ENCODE peak calls at places on chromosomes 7 and 10, in four cellular contexts. One of them, this sample, is unnamed.

GRCh38 chr10:123165445-123166072 is 11.4 kb downstream of the BUB3 start:
- DNase-seq in tibial nerve: no peak
- DNase-seq in Karpas-422: no peak
- DNase-seq in thoracic aorta: no peak
- DNase-seq in this sample: no peak

GRCh38 chr7:26868841-26869505 is 4.6 kb upstream of the SKAP2 start:
- DNase-seq in thoracic aorta: no peak
- DNase-seq in Karpas-422: no peak
- DNase-seq in tibial nerve: no peak
- DNase-seq in this sample: no peak

GRCh38 chr7:145718129-145718528 is 398.5 kb upstream of the CNTNAP2 start:
- DNase-seq in thoracic aorta: no peak
- DNase-seq in Karpas-422: no peak
- DNase-seq in tibial nerve: no peak
- DNase-seq in this sample: no peak

GRCh38 chr10:12835709-12836108 is 165.8 kb downstream of the CCDC3 start:
- DNase-seq in Karpas-422: no peak
- DNase-seq in tibial nerve: no peak
- DNase-seq in thoracic aorta: no peak
- DNase-seq in this sample: no peak

GRCh38 chr7:21076054-21076453 is 289.4 kb upstream of the SP8 start:
- DNase-seq in Karpas-422: no peak
- DNase-seq in thoracic aorta: no peak
- DNase-seq in tibial nerve: no peak
- DNase-seq in this sample: peak; percentile 36

GRCh38 chr10:106705576-106706526 is 458.7 kb downstream of the SORCS1 start:
- DNase-seq in Karpas-422: peak; percentile 84
- DNase-seq in tibial nerve: peak; percentile 29
- DNase-seq in thoracic aorta: no peak
- DNase-seq in this sample: peak; percentile 76

GRCh38 chr10:132688580-132689420 is 97.1 kb downstream of the NKX6-2 start:
- DNase-seq in thoracic aorta: no peak
- DNase-seq in tibial nerve: no peak
- DNase-seq in Karpas-422: no peak
- DNase-seq in this sample: no peak

GRCh38 chr7:103989200-103989784 is at the start of gene RELN:
- DNase-seq in Karpas-422: no peak
- DNase-seq in tibial nerve: no peak
- DNase-seq in thoracic aorta: no peak
- DNase-seq in this sample: peak; percentile 41

GRCh38 chr7:36115448-36116321 is 37.4 kb upstream of the EEPD1 start:
- DNase-seq in thoracic aorta: peak; percentile 72
- DNase-seq in Karpas-422: no peak
- DNase-seq in tibial nerve: no peak
- DNase-seq in this sample: peak; percentile 27

GRCh38 chr7:102103027-102103372 is 183.7 kb upstream of the SH2B2 start:
- DNase-seq in Karpas-422: no peak
- DNase-seq in tibial nerve: no peak
- DNase-seq in thoracic aorta: no peak
- DNase-seq in this sample: no peak

GRCh38 chr7:26115628-26116027 is 36.4 kb upstream of the NFE2L3 start:
- DNase-seq in tibial nerve: no peak
- DNase-seq in Karpas-422: no peak
- DNase-seq in thoracic aorta: no peak
- DNase-seq in this sample: no peak

GRCh38 chr10:46106410-46107255 is 60.6 kb upstream of the MSMB start:
- DNase-seq in tibial nerve: no peak
- DNase-seq in Karpas-422: peak; percentile 35
- DNase-seq in thoracic aorta: no peak
- DNase-seq in this sample: peak; percentile 55

GRCh38 chr7:72283309-72283708 is 128.8 kb downstream of the CALN1 start:
- DNase-seq in Karpas-422: no peak
- DNase-seq in tibial nerve: no peak
- DNase-seq in thoracic aorta: no peak
- DNase-seq in this sample: no peak

GRCh38 chr10:35504132-35504531 is 101.0 kb upstream of the GJD4 start:
- DNase-seq in tibial nerve: no peak
- DNase-seq in thoracic aorta: no peak
- DNase-seq in Karpas-422: no peak
- DNase-seq in this sample: no peak

GRCh38 chr7:43639858-43640491 is 57.1 kb downstream of the STK17A start:
- DNase-seq in thoracic aorta: no peak
- DNase-seq in tibial nerve: no peak
- DNase-seq in Karpas-422: no peak
- DNase-seq in this sample: peak; percentile 98

GRCh38 chr7:30717181-30717580 is 34.8 kb upstream of the INMT start:
- DNase-seq in tibial nerve: no peak
- DNase-seq in thoracic aorta: no peak
- DNase-seq in Karpas-422: no peak
- DNase-seq in this sample: no peak

GRCh38 chr10:14659626-14660196 is 115.0 kb downstream of the FAM107B start:
- DNase-seq in Karpas-422: peak; percentile 81
- DNase-seq in tibial nerve: no peak
- DNase-seq in thoracic aorta: no peak
- DNase-seq in this sample: no peak

GRCh38 chr7:74029094-74029785 is 1.3 kb downstream of the ELN start:
- DNase-seq in thoracic aorta: no peak
- DNase-seq in Karpas-422: no peak
- DNase-seq in tibial nerve: no peak
- DNase-seq in this sample: no peak
- H3K4me3 ChIP-seq in thoracic aorta: peak overlapping the region; percentile 82
- H3K4me3 ChIP-seq in Karpas-422: no peak overlapping the region
- H3K4me3 ChIP-seq in tibial nerve: peak overlapping the region; percentile 58
- H3K4me3 ChIP-seq in this sample: no peak overlapping the region

GRCh38 chr7:100035865-100036264 is 13.7 kb upstream of the ZSCAN21 start:
- DNase-seq in tibial nerve: no peak
- DNase-seq in Karpas-422: no peak
- DNase-seq in thoracic aorta: no peak
- DNase-seq in this sample: no peak
- H3K4me1 ChIP-seq in tibial nerve: no peaks in the 10 kb centered on the region
- H3K4me1 ChIP-seq in Karpas-422: no peaks in the 10 kb centered on the region
- H3K4me1 ChIP-seq in thoracic aorta: peaks cover 12% of the 10 kb centered on the region
- H3K4me1 ChIP-seq in this sample: no peaks in the 10 kb centered on the region

DNA sequence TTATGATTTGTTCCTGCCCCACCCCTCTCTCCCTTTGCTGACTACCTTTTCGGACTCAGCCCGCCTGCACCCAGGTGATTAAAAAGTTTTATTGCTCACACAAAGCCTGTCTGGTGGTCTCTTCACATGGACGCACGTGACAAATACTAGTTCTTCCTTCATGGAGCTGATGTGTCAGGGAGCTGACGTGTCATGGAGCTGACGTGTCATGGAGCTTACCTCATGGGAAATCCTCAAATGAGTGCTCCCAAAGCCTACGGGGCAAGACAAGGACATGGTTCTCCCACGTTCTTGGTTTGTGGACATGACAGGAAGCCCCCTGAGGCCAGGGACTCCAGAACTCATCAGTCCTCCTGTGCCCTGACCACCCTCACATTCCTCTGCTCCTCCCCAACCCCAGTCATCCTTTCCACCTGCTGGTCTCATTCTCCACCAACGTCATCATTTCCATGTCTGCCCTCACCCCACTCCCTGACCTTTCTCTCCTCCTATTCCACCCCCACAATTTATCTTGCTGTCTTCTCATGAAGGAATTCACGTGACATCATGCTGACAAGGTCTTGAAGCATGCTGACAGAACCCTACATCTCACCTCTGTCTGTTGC is 261.3 kb downstream of the TCERG1L start:
- DNase-seq in tibial nerve: no peak
- DNase-seq in thoracic aorta: no peak
- DNase-seq in Karpas-422: no peak
- DNase-seq in this sample: no peak
- H3K9me3 ChIP-seq in tibial nerve: no peaks in the 10 kb centered on the region
- H3K9me3 ChIP-seq in thoracic aorta: no peaks in the 10 kb centered on the region
- H3K9me3 ChIP-seq in Karpas-422: no peaks in the 10 kb centered on the region
- H3K9me3 ChIP-seq in this sample: no peaks in the 10 kb centered on the region

DNA sequence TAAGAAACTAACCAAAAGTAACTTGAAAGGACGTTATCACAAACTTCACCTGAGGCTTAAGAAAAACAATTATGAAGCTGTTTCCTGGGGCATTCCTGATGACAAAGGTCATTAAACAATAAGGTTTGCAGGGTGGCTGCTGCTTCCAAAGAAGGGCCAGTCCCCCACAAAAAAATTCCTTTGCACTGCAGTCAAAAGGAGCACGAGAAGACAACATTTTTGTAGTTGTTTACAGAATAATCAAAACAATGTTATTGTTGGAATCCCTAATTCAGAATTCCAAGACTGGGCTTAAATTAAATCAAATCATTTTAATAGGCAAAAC is 398 bp upstream of the USP54 start:
- DNase-seq in Karpas-422: no peak
- DNase-seq in tibial nerve: no peak
- DNase-seq in thoracic aorta: no peak
- DNase-seq in this sample: peak; percentile 12
- H3K4me3 ChIP-seq in Karpas-422: no peak overlapping the region
- H3K4me3 ChIP-seq in tibial nerve: peak overlapping the region; percentile 26
- H3K4me3 ChIP-seq in thoracic aorta: peak overlapping the region; percentile 48
- H3K4me3 ChIP-seq in this sample: no peak overlapping the region

GRCh38 chr10:92421550-92421949 is 130.6 kb downstream of the MARCHF5 start:
- DNase-seq in tibial nerve: no peak
- DNase-seq in Karpas-422: no peak
- DNase-seq in thoracic aorta: no peak
- DNase-seq in this sample: no peak
- H3K4me1 ChIP-seq in tibial nerve: peaks cover 8% of the 10 kb centered on the region
- H3K4me1 ChIP-seq in Karpas-422: no peaks in the 10 kb centered on the region
- H3K4me1 ChIP-seq in thoracic aorta: peaks cover 11% of the 10 kb centered on the region
- H3K4me1 ChIP-seq in this sample: no peaks in the 10 kb centered on the region